ENCODE peak calls at places on chromosomes 11 and 22, in nine cellular contexts. A is cardiac fibroblast, K is fibroblast of mammary gland, P is left ventricle myocardium inferior, T is esophagus squamous epithelium, M is tibial nerve, E is heart left ventricle, X is lower lobe of right lung, C is right lobe of liver. Y is an unnamed sample.

GRCh38 chr11:46308632-46309419 is 31.4 kb downstream of the CREB3L1 start:
- DNase-seq in C (peak; percentile 73), K (peak; percentile 70), A (peak; percentile 79), M (peak; percentile 71), P (peak; percentile 81), X (peak; percentile 85), T (no peak), E (peak; percentile 85), Y (peak; percentile 68)

GRCh38 chr11:44982496-44983062 is 31.9 kb upstream of the TP53I11 start:
- DNase-seq in T (no peak), M (no peak), C (no peak), E (no peak), X (no peak), A (no peak), K (no peak), P (no peak), Y (no peak)

GRCh38 chr22:49348631-49349030 is 479.0 kb downstream of the BRD1 start:
- DNase-seq in A (no peak), E (peak; percentile 20), P (no peak), M (no peak), X (peak; percentile 26), K (no peak), T (no peak), C (no peak), Y (no peak)

GRCh38 chr11:36356201-36356600 is 60.1 kb downstream of the PRR5L start:
- DNase-seq in M (no peak), C (no peak), P (no peak), E (no peak), K (no peak), A (no peak), X (no peak), T (no peak), Y (no peak)

GRCh38 chr22:29310065-29310862 is 3.8 kb downstream of the GAS2L1 start:
- DNase-seq in P (no peak), X (no peak), A (no peak), M (no peak), K (no peak), E (no peak), T (no peak), C (peak; percentile 37), Y (no peak)

GRCh38 chr22:34344702-34345101 is 424.4 kb upstream of the LARGE1 start:
- DNase-seq in K (no peak), A (no peak), C (no peak), X (no peak), P (no peak), M (no peak), T (no peak), E (no peak), Y (no peak)

GRCh38 chr11:86726118-86726748 is 53.8 kb upstream of the ME3 start:
- DNase-seq in E (no peak), P (no peak), M (no peak), A (no peak), X (no peak), C (no peak), K (no peak), T (no peak), Y (peak; percentile 57)

GRCh38 chr11:65489061-65489705 is 9.7 kb upstream of the MALAT1 start:
- DNase-seq in M (no peak), P (peak; percentile 73), A (peak; percentile 89), E (peak; percentile 87), T (no peak), C (no peak), X (no peak), K (peak; percentile 89), Y (peak; percentile 89)

GRCh38 chr11:131601586-131601985 is 231.2 kb downstream of the NTM start:
- DNase-seq in X (no peak), A (no peak), P (no peak), T (no peak), C (no peak), K (no peak), M (no peak), E (no peak), Y (no peak)

GRCh38 chr11:88300888-88301477 is 36.6 kb downstream of the CTSC start:
- DNase-seq in A (peak; percentile 12), X (no peak), K (no peak), P (no peak), C (no peak), T (no peak), M (no peak), E (no peak), Y (no peak)

GRCh38 chr11:57476883-57477506 is 16.7 kb downstream of the RTN4RL2 start:
- DNase-seq in X (peak; percentile 59), P (no peak), A (no peak), K (peak; percentile 34), T (no peak), M (no peak), E (no peak), C (peak; percentile 71), Y (no peak)

GRCh38 chr11:132471491-132471890 is 1060.8 kb downstream of the OPCML start:
- DNase-seq in P (no peak), M (no peak), X (no peak), K (no peak), E (no peak), A (peak; percentile 11), T (no peak), C (no peak), Y (no peak)

GRCh38 chr11:73195191-73196007 is 22.7 kb upstream of the P2RY2 start:
- DNase-seq in T (no peak), M (no peak), C (no peak), P (no peak), K (no peak), A (no peak), E (no peak), X (no peak), Y (no peak)

GRCh38 chr11:65279713-65280459 is 18.1 kb downstream of the POLA2 start:
- DNase-seq in M (no peak), A (peak; percentile 92), E (no peak), T (no peak), C (no peak), X (no peak), K (peak; percentile 97), P (no peak), Y (peak; percentile 97)

GRCh38 chr22:36828815-36829214 is 12.0 kb upstream of the PVALB start:
- DNase-seq in X (no peak), P (no peak), K (no peak), M (no peak), A (no peak), E (no peak), C (no peak), T (no peak), Y (no peak)

GRCh38 chr22:30591191-30591587 is 521 bp downstream of the PES1 start:
- DNase-seq in P (no peak), X (no peak), M (no peak), E (no peak), T (no peak), C (no peak), K (peak; percentile 46), A (peak; percentile 46), Y (peak; percentile 31)

GRCh38 chr22:17638432-17639237 is at the start of gene BCL2L13:
- DNase-seq in E (peak; percentile 95), X (peak; percentile 96), C (peak; percentile 94), A (peak; percentile 94), T (peak; percentile 61), P (peak; percentile 92), M (peak; percentile 87), K (peak; percentile 80), Y (peak; percentile 89)

GRCh38 chr11:133819114-133819513 is 26.2 kb downstream of the SPATA19 start:
- DNase-seq in E (no peak), A (no peak), X (no peak), C (no peak), K (no peak), T (no peak), P (no peak), M (no peak), Y (no peak)

GRCh38 chr11:122189259-122189658 is 73.2 kb upstream of the BLID start:
- DNase-seq in X (no peak), K (peak; percentile 97), T (no peak), E (no peak), C (no peak), P (no peak), M (no peak), A (peak; percentile 95), Y (peak; percentile 96)

GRCh38 chr22:41770715-41771452 is 29.6 kb upstream of the CCDC134 start:
- DNase-seq in E (no peak), T (no peak), K (no peak), C (no peak), P (no peak), M (no peak), X (no peak), A (no peak), Y (no peak)

GRCh38 chr11:119091083-119091650 is 6.5 kb downstream of the HMBS start:
- DNase-seq in K (no peak), E (no peak), C (no peak), X (no peak), A (peak; percentile 27), M (no peak), T (no peak), P (no peak), Y (no peak)

GRCh38 chr11:30329150-30329940 is 6.4 kb downstream of the ARL14EP start:
- DNase-seq in T (no peak), K (peak; percentile 9), E (no peak), A (no peak), P (no peak), C (no peak), X (no peak), M (no peak), Y (no peak)

GRCh38 chr11:72786305-72787261 is 7.3 kb downstream of the STARD10 start:
- DNase-seq in C (no peak), T (no peak), E (peak; percentile 19), A (no peak), X (peak; percentile 86), K (no peak), M (no peak), P (no peak), Y (no peak)

GRCh38 chr11:95541715-95542114 is 247.9 kb downstream of the FAM76B start:
- DNase-seq in A (no peak), E (no peak), C (no peak), X (no peak), M (no peak), T (no peak), K (no peak), P (no peak), Y (no peak)
- H3K4me3 ChIP-seq in A (no peak overlapping the region), E (no peak overlapping the region), C (no peak overlapping the region), X (no peak overlapping the region), M (no peak overlapping the region), T (no peak overlapping the region), K (no peak overlapping the region), P (no peak overlapping the region), Y (no peak overlapping the region)

GRCh38 chr11:93870616-93871015 is 20.2 kb upstream of the VSTM5 start:
- DNase-seq in M (no peak), A (no peak), C (no peak), P (no peak), E (no peak), X (no peak), T (no peak), K (no peak), Y (no peak)
- TF ChIP-seq CTCF in M (no peak), A (no peak), C (no peak), P (no peak), E (no peak), X (no peak), T (no peak), K (no peak), Y (no peak)

GRCh38 chr11:106447631-106448191 is 370.2 kb downstream of the AASDHPPT start:
- DNase-seq in X (no peak), K (peak; percentile 29), P (no peak), T (no peak), A (no peak), E (no peak), M (no peak), C (no peak), Y (peak; percentile 38)
- H3K4me3 ChIP-seq in X (no peak overlapping the region), K (no peak overlapping the region), P (no peak overlapping the region), T (no peak overlapping the region), A (no peak overlapping the region), E (no peak overlapping the region), M (no peak overlapping the region), C (no peak overlapping the region), Y (no peak overlapping the region)

GRCh38 chr22:20021196-20022181 is 579 bp downstream of the TANGO2 start:
- DNase-seq in X (peak; percentile 85), M (peak; percentile 50), T (no peak), P (peak; percentile 82), C (peak; percentile 83), E (peak; percentile 84), K (peak; percentile 64), A (peak; percentile 63), Y (peak; percentile 20)
- TF ChIP-seq CTCF in X (no peak), M (no peak), T (no peak), P (no peak), C (no peak), E (no peak), K (no peak), A (no peak), Y (no peak)

Y was measured in astrocyte of the spinal cord.